ENCODE peak calls at places on chromosomes 11 and 22, in five cellular contexts. C, J, W, V and Q are unnamed samples.

GRCh38 chr11:119337581-119338317 is 2.9 kb downstream of the C1QTNF5 start:
- DNase-seq in C (no peak), J (peak; percentile 54), W (no peak), V (no peak), Q (peak; percentile 93)

GRCh38 chr22:48748113-48748859 is 1079.4 kb downstream of the BRD1 start:
- DNase-seq in C (no peak), J (no peak), W (no peak), V (no peak), Q (no peak)

GRCh38 chr11:120574881-120575280 is 63.3 kb downstream of the GRIK4 start:
- DNase-seq in C (no peak), J (no peak), W (no peak), V (no peak), Q (no peak)

GRCh38 chr11:128779036-128779435 is 85.2 kb downstream of the FLI1 start:
- DNase-seq in C (no peak), J (peak; percentile 81), W (no peak), V (no peak), Q (no peak)

GRCh38 chr11:4891996-4892640 is 10.4 kb downstream of the OR51T1 start:
- DNase-seq in C (peak; percentile 82), J (peak; percentile 45), W (no peak), V (no peak), Q (peak; percentile 84)

GRCh38 chr22:45240137-45240809 is 421 bp downstream of the KIAA0930 start:
- DNase-seq in C (peak; percentile 27), J (no peak), W (no peak), V (no peak), Q (peak; percentile 30)

GRCh38 chr11:9029477-9029876 is 25.7 kb upstream of the NRIP3 start:
- DNase-seq in C (no peak), J (no peak), W (no peak), V (no peak), Q (no peak)

GRCh38 chr11:120575461-120575860 is 63.9 kb downstream of the GRIK4 start:
- DNase-seq in C (no peak), J (no peak), W (no peak), V (no peak), Q (no peak)

GRCh38 chr11:119120639-119121007 is 757 bp upstream of the HINFP start:
- DNase-seq in C (no peak), J (peak; percentile 38), W (no peak), V (no peak), Q (peak; percentile 20)

GRCh38 chr11:4606231-4607015 is 1.6 kb downstream of the TRIM68 start:
- DNase-seq in C (no peak), J (no peak), W (no peak), V (no peak), Q (peak; percentile 20)

GRCh38 chr22:32650553-32651345 is 150.8 kb upstream of the TIMP3 start:
- DNase-seq in C (no peak), J (peak; percentile 64), W (no peak), V (no peak), Q (peak; percentile 61)

GRCh38 chr22:37922177-37922576 is 16.1 kb downstream of the MICALL1 start:
- DNase-seq in C (no peak), J (no peak), W (no peak), V (no peak), Q (no peak)

GRCh38 chr11:67544591-67545242 is 21.5 kb upstream of the CABP2 start:
- DNase-seq in C (no peak), J (no peak), W (no peak), V (no peak), Q (peak; percentile 10)

GRCh38 chr11:18100926-18101656 is 4.8 kb downstream of the SAAL1 start:
- DNase-seq in C (no peak), J (no peak), W (no peak), V (no peak), Q (no peak)

GRCh38 chr11:81373986-81374385 is 1359.7 kb downstream of the FAM181B start:
- DNase-seq in C (no peak), J (no peak), W (no peak), V (no peak), Q (no peak)

GRCh38 chr11:132111781-132112380 is 741.5 kb downstream of the NTM start:
- DNase-seq in C (peak; percentile 75), J (peak; percentile 78), W (no peak), V (no peak), Q (peak; percentile 63)

DNA sequence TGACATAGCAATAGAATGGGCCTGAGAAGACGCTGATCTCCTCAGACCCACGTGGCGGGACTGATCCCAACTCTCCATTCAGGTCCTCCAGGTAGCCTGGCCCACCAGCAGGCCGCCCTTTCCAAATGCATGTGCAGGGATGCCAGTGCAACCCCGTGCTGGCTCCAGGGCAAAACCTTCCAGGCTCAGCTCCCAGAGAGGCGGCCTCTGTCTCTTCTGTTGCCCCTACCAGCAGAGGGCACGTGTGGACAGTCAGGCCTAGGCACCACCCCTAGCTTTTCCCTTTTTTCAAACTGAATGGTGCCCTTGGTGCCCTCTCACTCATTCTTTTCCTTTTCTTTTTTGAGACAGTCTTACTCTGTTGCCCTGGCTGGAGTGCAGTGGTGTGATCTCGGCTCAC is 121.7 kb downstream of the OSBP2 start:
- DNase-seq in C (no peak), J (no peak), W (no peak), V (no peak), Q (no peak)
- TF ChIP-seq CTCF in C (peak; percentile 36), J (peak; percentile 43), W (no peak), V (no peak), Q (no peak)

GRCh38 chr11:62791501-62792192 is at the start of gene TMEM223:
- DNase-seq in C (peak; percentile 78), J (peak; percentile 71), W (peak; percentile 73), V (peak; percentile 90), Q (peak; percentile 80)
- TF ChIP-seq CTCF in C (peak; percentile 8), J (peak; percentile 63), W (peak; percentile 27), V (peak; percentile 21), Q (no peak)

GRCh38 chr22:43919106-43919965 is 4.3 kb upstream of the PNPLA3 start:
- DNase-seq in C (peak; percentile 72), J (peak; percentile 82), W (no peak), V (no peak), Q (no peak)
- TF ChIP-seq CTCF in C (no peak), J (no peak), W (no peak), V (no peak), Q (no peak)

DNA sequence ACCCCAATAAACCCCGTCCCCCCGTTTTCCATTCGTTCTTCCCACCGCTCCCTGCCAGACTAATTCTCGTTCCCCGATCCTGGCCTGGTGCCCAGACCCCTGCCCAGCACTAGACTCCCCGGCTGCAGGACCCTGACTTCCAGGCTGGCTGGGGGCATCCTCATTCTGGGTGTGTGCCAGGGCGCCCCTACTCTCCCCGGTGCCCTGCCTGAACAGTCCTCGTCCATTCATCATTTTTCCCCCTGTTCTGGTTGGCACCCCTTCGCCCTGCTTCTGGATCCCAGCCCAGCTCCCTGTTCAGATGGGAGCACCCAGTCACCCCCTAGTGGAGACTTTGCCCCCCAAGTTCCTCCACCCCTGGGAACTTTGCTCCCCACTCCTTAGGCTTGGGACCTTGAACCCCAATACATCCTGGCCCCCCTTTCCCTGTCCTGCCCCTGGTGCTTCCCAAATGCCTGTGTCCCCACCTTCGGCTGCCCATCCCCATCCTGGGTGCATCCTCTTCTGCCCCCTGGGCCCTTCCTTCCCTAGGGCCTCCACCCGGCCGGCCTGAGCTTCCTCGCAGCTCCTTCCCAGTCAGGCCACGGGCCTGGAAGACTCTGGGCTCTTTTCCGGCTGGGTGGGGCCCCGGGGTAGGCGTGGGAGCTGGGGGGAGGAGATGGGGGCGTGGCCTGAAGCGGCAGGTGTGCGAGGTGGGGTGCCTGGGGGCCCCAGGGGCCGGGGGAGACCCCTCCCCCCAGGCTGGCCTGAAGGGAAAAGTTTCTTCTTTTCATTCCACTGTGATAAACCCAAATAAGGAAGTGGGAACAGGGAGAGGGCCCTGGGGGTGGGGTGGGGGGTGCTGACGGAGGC is 882 bp downstream of the PLCB3 start:
- DNase-seq in C (peak; percentile 69), J (no peak), W (no peak), V (peak; percentile 53), Q (no peak)
- TF ChIP-seq CTCF in C (peak; percentile 59), J (peak; percentile 80), W (peak; percentile 25), V (no peak), Q (peak; percentile 58)

GRCh38 chr11:37141707-37142106 is 543.7 kb upstream of the RAG2 start:
- DNase-seq in C (peak; percentile 4), J (no peak), W (no peak), V (no peak), Q (no peak)
- TF ChIP-seq CTCF in C (peak; percentile 24), J (no peak), W (no peak), V (no peak), Q (no peak)

DNA sequence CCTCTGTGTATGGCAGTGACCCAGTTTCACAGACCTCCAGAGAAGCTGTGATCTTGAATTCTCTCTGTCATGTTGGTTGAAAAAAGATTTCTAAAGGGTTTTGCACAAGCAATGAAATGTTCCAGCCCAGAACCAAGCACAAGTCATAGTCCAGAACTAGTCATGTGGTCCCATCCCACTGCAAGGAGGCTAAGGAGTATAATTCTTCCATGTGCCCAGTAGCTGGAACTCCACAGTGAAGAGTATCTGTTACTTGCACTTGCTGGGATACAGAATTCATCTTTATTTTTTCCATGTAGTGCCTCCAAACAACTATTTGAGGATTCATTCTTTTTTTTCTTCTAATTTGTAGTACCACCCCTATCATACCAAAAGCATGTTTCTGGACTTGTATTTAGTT is 9.9 kb upstream of the MMP8 start:
- DNase-seq in C (no peak), J (no peak), W (no peak), V (no peak), Q (no peak)
- TF ChIP-seq CTCF in C (peak; percentile 21), J (no peak), W (no peak), V (no peak), Q (no peak)

DNA sequence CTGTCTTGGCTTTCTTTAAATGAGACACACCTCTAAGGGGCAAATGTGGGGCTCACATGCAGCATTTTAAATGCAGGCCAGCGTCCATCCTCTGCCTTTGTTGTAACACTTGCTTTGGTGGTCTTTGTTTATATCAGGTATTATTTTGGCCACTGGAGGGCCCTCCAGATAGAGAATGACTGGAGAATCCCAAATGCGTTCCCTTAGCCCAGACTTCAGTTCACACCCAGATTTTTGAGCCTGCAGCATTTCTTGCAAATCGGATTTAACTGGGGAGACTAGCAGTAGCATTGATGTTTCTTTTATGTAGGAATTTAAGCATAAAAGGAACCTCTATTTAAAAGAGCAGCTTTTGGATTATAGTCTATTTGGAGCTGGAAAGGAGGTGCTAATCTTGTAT is 200.2 kb upstream of the SORL1-AS1 start:
- DNase-seq in C (no peak), J (no peak), W (peak; percentile 33), V (no peak), Q (no peak)
- TF ChIP-seq CTCF in C (peak; percentile 30), J (peak; percentile 73), W (peak; percentile 62), V (peak; percentile 46), Q (peak; percentile 35)

DNA sequence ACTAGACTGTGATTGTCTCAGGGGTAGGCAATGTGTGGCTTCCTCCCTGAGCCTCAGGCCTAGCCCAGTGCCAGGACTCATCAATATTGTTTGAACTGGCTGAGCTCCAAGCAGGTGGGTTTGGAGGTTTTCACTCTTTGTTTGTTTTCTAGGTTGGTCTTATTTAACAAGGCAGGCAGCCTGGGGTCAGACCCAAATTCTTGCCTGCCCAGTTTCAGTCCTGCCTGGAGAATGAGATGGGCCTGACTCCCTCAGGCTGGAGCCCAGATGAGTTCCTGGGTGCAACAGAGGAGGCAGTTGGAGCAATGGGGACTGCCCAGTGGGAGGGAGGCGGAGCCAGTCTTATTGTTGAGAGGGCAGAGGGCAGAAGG is 28.3 kb upstream of the TP53I11 start:
- DNase-seq in C (peak; percentile 51), J (no peak), W (no peak), V (no peak), Q (no peak)
- TF ChIP-seq CTCF in C (no peak), J (no peak), W (no peak), V (no peak), Q (no peak)

GRCh38 chr11:103484545-103484944 is 375.3 kb downstream of the DYNC2H1 start:
- DNase-seq in C (no peak), J (no peak), W (no peak), V (no peak), Q (no peak)
- TF ChIP-seq CTCF in C (peak; percentile 4), J (peak; percentile 45), W (no peak), V (no peak), Q (no peak)